ENCODE peak calls at places on chromosomes 11 and 22, in six cellular contexts. I is central memory CD4-positive, alpha-beta T cell; W is stimulated activated CD4-positive, alpha-beta T cell treated with anti-CD3 and anti-CD28 coated beads, Interleukin-2, amount 100 ng/mL, for 48 hours; K is stimulated activated naive CD8-positive, alpha-beta T cell treated with anti-CD3 and anti-CD28 coated beads, Interleukin-15, Interleukin-2, amounts not matched to agents 100 U/mL and 50 U/mL, for 24 hours; A is AML-193; T is smooth muscle cell of the brain vasculature. P is an unnamed sample.

GRCh38 chr11:73177380-73178091 is 35.4 kb upstream of the FCHSD2 start:
- DNase-seq in W (no peak), A (no peak), K (no peak), I (no peak), T (no peak), P (no peak)

GRCh38 chr11:75627879-75628668 is 40.8 kb downstream of the MAP6 start:
- DNase-seq in I (no peak), K (no peak), A (no peak), W (no peak), T (no peak), P (no peak)

GRCh38 chr11:44621784-44622183 is 56.3 kb downstream of the CD82 start:
- DNase-seq in I (no peak), T (no peak), K (no peak), W (no peak), A (no peak), P (no peak)

GRCh38 chr22:37418627-37419369 is 8.5 kb downstream of the ELFN2 start:
- DNase-seq in I (no peak), W (no peak), K (no peak), A (no peak), T (no peak), P (no peak)

GRCh38 chr11:71298016-71298550 is 45.7 kb upstream of the SHANK2 start:
- DNase-seq in K (no peak), A (no peak), I (no peak), W (no peak), T (no peak), P (no peak)

GRCh38 chr22:28710112-28710888 is 30.7 kb upstream of the TTC28 start:
- DNase-seq in A (no peak), I (no peak), K (no peak), T (peak), W (no peak), P (no peak)

GRCh38 chr11:102840018-102840417 is 3.4 kb downstream of the MMP3 start:
- DNase-seq in W (no peak), I (no peak), A (no peak), K (no peak), T (no peak), P (no peak)

GRCh38 chr11:102800774-102801173 is 2.8 kb upstream of the MMP1 start:
- DNase-seq in T (no peak), K (no peak), I (no peak), W (no peak), A (no peak), P (no peak)

GRCh38 chr11:121441533-121441932 is 10.6 kb upstream of the SORL1 start:
- DNase-seq in T (no peak), K (no peak), A (no peak), W (no peak), I (no peak), P (no peak)

GRCh38 chr11:75270896-75271415 is 30.4 kb downstream of the TPBGL start:
- DNase-seq in A (peak), I (peak), W (no peak), K (no peak), T (no peak), P (no peak)

GRCh38 chr22:25153961-25154685 is 45.5 kb upstream of the CRYBB3 start:
- DNase-seq in K (no peak), I (no peak), A (no peak), W (no peak), T (no peak), P (no peak)

GRCh38 chr11:100791103-100791502 is 104.0 kb downstream of the ARHGAP42 start:
- DNase-seq in I (no peak), K (no peak), W (no peak), T (no peak), A (no peak), P (no peak)

GRCh38 chr11:118996926-118997626 is 862 bp upstream of the CENATAC start:
- DNase-seq in I (peak), K (peak), W (no peak), T (no peak), A (peak), P (peak)

GRCh38 chr11:1298695-1299492 is 10.5 kb downstream of the TOLLIP start:
- DNase-seq in W (no peak), T (no peak), A (peak), K (no peak), I (no peak), P (no peak)

GRCh38 chr22:47091241-47091691 is 328.8 kb downstream of the TBC1D22A start:
- DNase-seq in K (no peak), I (no peak), A (no peak), T (no peak), W (no peak), P (no peak)

GRCh38 chr11:72826942-72827480 is 12.8 kb downstream of the ATG16L2 start:
- DNase-seq in W (no peak), K (no peak), T (no peak), A (no peak), I (no peak), P (no peak)

GRCh38 chr22:42930810-42931420 is 73.8 kb upstream of the ARFGAP3 start:
- DNase-seq in A (no peak), K (peak), T (no peak), I (no peak), W (no peak), P (no peak)

GRCh38 chr11:47394050-47394321 is 14.4 kb upstream of the SLC39A13 start:
- DNase-seq in K (no peak), W (no peak), I (no peak), T (no peak), A (no peak), P (no peak)

GRCh38 chr11:72239296-72239848 is 4.6 kb downstream of the PHOX2A start:
- DNase-seq in I (no peak), W (no peak), K (peak), T (no peak), A (no peak), P (peak)

GRCh38 chr22:42757475-42757874 is 36.8 kb upstream of the A4GALT start:
- DNase-seq in I (no peak), K (no peak), W (no peak), A (no peak), T (no peak), P (no peak)

GRCh38 chr22:19868333-19868732 is 13.7 kb upstream of the GNB1L start:
- DNase-seq in I (no peak), T (no peak), W (no peak), A (no peak), K (peak), P (no peak)

GRCh38 chr11:73189723-73190556 is 28.1 kb upstream of the P2RY2 start:
- DNase-seq in K (no peak), W (no peak), A (no peak), I (no peak), T (no peak), P (no peak)

GRCh38 chr11:128689586-128689945 is 4.3 kb upstream of the FLI1 start:
- DNase-seq in T (no peak), I (no peak), A (no peak), W (no peak), K (no peak), P (peak)

GRCh38 chr11:113314389-113315301 is at the start of gene TTC12:
- DNase-seq in I (peak), T (peak), K (peak), A (peak), W (peak), P (peak)

GRCh38 chr22:27788889-27789288 is 12.7 kb downstream of the MN1 start:
- DNase-seq in W (no peak), A (no peak), K (no peak), T (no peak), I (no peak), P (no peak)

GRCh38 chr22:26903030-26903856 is 245.9 kb downstream of the MIAT start:
- DNase-seq in I (no peak), K (peak), A (no peak), T (no peak), W (peak), P (peak)

GRCh38 chr11:60367009-60367408 is 11.3 kb upstream of the MS4A7 start:
- DNase-seq in I (no peak), T (no peak), A (peak), K (no peak), W (no peak), P (peak)

GRCh38 chr11:17773674-17774073 is 39.1 kb downstream of the KCNC1 start:
- DNase-seq in K (no peak), I (no peak), W (no peak), T (no peak), A (no peak), P (no peak)

GRCh38 chr11:112320668-112321067 is 60.0 kb upstream of the PLET1 start:
- DNase-seq in I (no peak), A (no peak), W (no peak), T (peak), K (no peak), P (no peak)

GRCh38 chr11:13141731-13142724 is 132.9 kb downstream of the RASSF10 start:
- DNase-seq in A (no peak), T (no peak), I (no peak), K (no peak), W (no peak), P (no peak)

GRCh38 chr11:70721006-70721405 is 322.7 kb downstream of the CTTN start:
- DNase-seq in T (no peak), K (no peak), I (no peak), A (no peak), W (no peak), P (no peak)

GRCh38 chr11:90635145-90635544 is 412.3 kb upstream of the CHORDC1 start:
- DNase-seq in K (no peak), A (no peak), I (no peak), T (no peak), W (no peak), P (no peak)

GRCh38 chr11:102346456-102346747 is 612 bp upstream of the BIRC2 start:
- DNase-seq in I (no peak), W (no peak), A (no peak), T (no peak), K (no peak), P (peak)

P was measured in GM13976.